ENCODE peak calls at places on chromosomes 11 and 22, in four cellular contexts. D is H1, C is HCT116, B is PC-3. X is an unnamed sample.

GRCh38 chr22:49780281-49780991 is 47.2 kb downstream of the BRD1 start:
- DNase-seq in D (no peak), C (no peak), B (no peak), X (no peak)

GRCh38 chr11:84543367-84544159 is 1083.6 kb downstream of the DLG2 start:
- DNase-seq in D (peak; percentile 88), C (no peak), B (no peak), X (peak; percentile 6)

GRCh38 chr11:63635762-63636465 is 21.7 kb upstream of the PLAAT3 start:
- DNase-seq in D (peak; percentile 85), C (peak; percentile 28), B (peak; percentile 83), X (peak; percentile 41)

GRCh38 chr11:9947231-9947864 is 283.5 kb downstream of the SWAP70 start:
- DNase-seq in D (no peak), C (no peak), B (no peak), X (no peak)

GRCh38 chr11:33895752-33896137 is 3.9 kb upstream of the LMO2 start:
- DNase-seq in D (no peak), C (no peak), B (no peak), X (no peak)

GRCh38 chr11:35549787-35550186 is 24.4 kb upstream of the PAMR1 start:
- DNase-seq in D (no peak), C (no peak), B (peak; percentile 89), X (peak; percentile 88)

GRCh38 chr11:70522613-70523311 is 124.4 kb downstream of the CTTN start:
- DNase-seq in D (peak; percentile 52), C (no peak), B (no peak), X (peak; percentile 22)

GRCh38 chr22:49197500-49197899 is 630.2 kb downstream of the BRD1 start:
- DNase-seq in D (no peak), C (no peak), B (no peak), X (no peak)

GRCh38 chr11:70399681-70400112 is 1.4 kb downstream of the CTTN start:
- DNase-seq in D (peak; percentile 57), C (peak; percentile 87), B (peak; percentile 99), X (peak; percentile 97)

GRCh38 chr22:40826984-40827741 is 8.0 kb upstream of the SLC25A17 start:
- DNase-seq in D (no peak), C (no peak), B (no peak), X (no peak)

GRCh38 chr22:49753961-49754673 is 73.6 kb downstream of the BRD1 start:
- DNase-seq in D (no peak), C (no peak), B (no peak), X (no peak)

DNA sequence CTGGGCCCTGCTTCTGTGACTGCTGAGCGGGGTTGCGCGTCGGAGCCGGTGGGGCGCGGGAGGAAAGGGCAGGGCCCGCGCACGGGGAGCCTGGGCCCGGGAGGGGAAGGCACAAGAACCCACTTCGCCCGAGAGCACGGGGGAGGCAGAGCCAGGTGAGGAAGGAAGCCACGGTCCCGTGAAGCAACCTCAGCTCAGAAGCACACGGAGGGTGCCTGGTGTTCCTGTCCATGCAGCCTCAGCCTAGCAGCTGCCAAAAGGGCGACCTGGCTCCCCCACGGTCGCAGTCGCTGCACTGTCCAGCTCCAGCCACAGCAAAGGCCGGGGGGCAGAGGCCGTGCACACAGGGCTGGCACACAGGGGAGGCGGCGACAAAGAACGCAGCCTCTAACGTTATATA is 9.3 kb upstream of the CDC42BPG start:
- DNase-seq in D (no peak), C (no peak), B (no peak), X (no peak)
- H3K27ac ChIP-seq in D (no peak overlapping the region), C (peak overlapping the region; percentile 99), B (peak overlapping the region; percentile 96), X (peak overlapping the region; percentile 98)

DNA sequence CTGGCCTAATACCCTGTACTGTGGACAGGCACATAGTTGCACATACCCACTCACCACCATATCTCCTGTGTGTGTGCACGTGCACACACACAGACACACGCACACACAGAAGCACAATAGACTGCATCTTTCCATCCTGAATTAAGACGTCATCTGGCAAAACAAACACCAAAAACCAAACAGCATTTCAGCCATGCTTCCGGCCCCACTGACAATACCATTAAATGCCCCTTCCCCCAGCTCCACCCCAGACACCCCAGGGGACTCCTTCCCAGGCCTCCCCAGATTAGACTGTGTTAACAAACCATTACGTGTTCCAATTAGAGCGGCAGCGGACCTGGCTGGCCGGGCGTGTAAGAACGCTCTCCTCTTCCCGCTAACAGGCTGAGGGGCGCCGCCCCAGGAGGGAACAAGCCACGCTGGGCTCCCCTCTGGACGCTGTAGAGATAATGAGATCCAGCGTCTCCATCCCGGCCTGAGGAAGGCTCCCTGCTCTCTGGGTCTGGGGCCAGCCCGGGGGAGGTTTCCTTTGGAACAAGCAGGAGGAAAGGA is 72.7 kb downstream of the TP53I11 start:
- DNase-seq in D (no peak), C (no peak), B (no peak), X (peak; percentile 26)
- H3K4me2 ChIP-seq in D (peak overlapping the region; percentile 38), C (no peak overlapping the region), B (no peak overlapping the region), X (no peak overlapping the region)

GRCh38 chr11:121338536-121338935 is 46.0 kb downstream of the SC5D start:
- DNase-seq in D (no peak), C (no peak), B (no peak), X (no peak)
- TF ChIP-seq EZH2 in D (no peak), C (no peak), B (no peak), X (no peak)

GRCh38 chr22:24969588-24970301 is 17.2 kb downstream of the KIAA1671 start:
- DNase-seq in D (no peak), C (peak; percentile 56), B (peak; percentile 85), X (no peak)
- H3K27ac ChIP-seq in D (peak overlapping the region; percentile 22), C (peak overlapping the region; percentile 77), B (peak overlapping the region; percentile 87), X (no peak overlapping the region)

DNA sequence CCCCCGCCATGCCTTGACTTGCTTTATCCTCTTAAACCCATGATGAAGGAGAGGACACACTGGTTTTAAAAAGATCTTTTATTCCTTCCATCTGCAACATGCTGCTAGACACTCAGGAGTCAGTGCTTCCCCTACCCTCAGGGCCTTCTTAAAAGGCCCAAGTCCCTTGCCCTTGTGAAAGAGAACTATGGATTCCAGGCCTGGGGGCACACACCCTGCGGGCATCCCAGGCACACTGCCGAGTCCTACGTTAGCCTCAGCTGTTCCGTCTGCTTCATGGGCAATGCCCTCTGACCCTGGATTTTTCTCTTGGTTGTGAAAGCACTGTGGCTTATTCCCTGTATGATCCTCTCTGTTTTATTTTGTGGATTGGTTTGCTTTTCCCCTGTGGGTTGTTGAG is 35.1 kb upstream of the RAB1B start:
- DNase-seq in D (no peak), C (no peak), B (no peak), X (no peak)
- H3K4me2 ChIP-seq in D (no peak overlapping the region), C (no peak overlapping the region), B (no peak overlapping the region), X (no peak overlapping the region)

X was measured in fibroblast of lung.